ENCODE peak calls at places on chromosomes 12 and 14, in eight cellular contexts. One of them, this sample, is unnamed.
A peak's percentile ranks its signal among the peaks of the same experiment; 100 is the strongest.

GRCh38 chr12:112463478-112463877 is 44.7 kb downstream of the PTPN11 start:
- DNase-seq in globus pallidus: no peak
- DNase-seq in left ventricle myocardium inferior: no peak
- DNase-seq in RPMI7951: no peak
- DNase-seq in lower lobe of right lung: no peak
- DNase-seq in HT1080: no peak
- DNase-seq in GM19239: peak; percentile 9
- DNase-seq in esophagus squamous epithelium: no peak
- DNase-seq in this sample: no peak

GRCh38 chr12:53495903-53496751 is 3.1 kb downstream of the MAP3K12 start:
- DNase-seq in GM19239: no peak
- DNase-seq in HT1080: no peak
- DNase-seq in esophagus squamous epithelium: no peak
- DNase-seq in RPMI7951: peak; percentile 44
- DNase-seq in globus pallidus: no peak
- DNase-seq in lower lobe of right lung: no peak
- DNase-seq in left ventricle myocardium inferior: no peak
- DNase-seq in this sample: no peak

GRCh38 chr14:84086714-84087113 is 1443.2 kb upstream of the FLRT2 start:
- DNase-seq in RPMI7951: no peak
- DNase-seq in lower lobe of right lung: no peak
- DNase-seq in left ventricle myocardium inferior: no peak
- DNase-seq in HT1080: no peak
- DNase-seq in globus pallidus: no peak
- DNase-seq in GM19239: no peak
- DNase-seq in esophagus squamous epithelium: no peak
- DNase-seq in this sample: no peak

GRCh38 chr12:109934026-109934425 is 34.0 kb downstream of the TCHP start:
- DNase-seq in globus pallidus: no peak
- DNase-seq in lower lobe of right lung: no peak
- DNase-seq in GM19239: no peak
- DNase-seq in esophagus squamous epithelium: no peak
- DNase-seq in RPMI7951: no peak
- DNase-seq in HT1080: no peak
- DNase-seq in left ventricle myocardium inferior: no peak
- DNase-seq in this sample: no peak

GRCh38 chr12:68865399-68866154 is 57.6 kb downstream of the MDM2 start:
- DNase-seq in left ventricle myocardium inferior: no peak
- DNase-seq in globus pallidus: no peak
- DNase-seq in GM19239: no peak
- DNase-seq in HT1080: no peak
- DNase-seq in RPMI7951: no peak
- DNase-seq in esophagus squamous epithelium: no peak
- DNase-seq in lower lobe of right lung: no peak
- DNase-seq in this sample: no peak

GRCh38 chr12:104220931-104221330 is 5.4 kb downstream of the TXNRD1 start:
- DNase-seq in RPMI7951: no peak
- DNase-seq in lower lobe of right lung: no peak
- DNase-seq in GM19239: no peak
- DNase-seq in esophagus squamous epithelium: no peak
- DNase-seq in globus pallidus: no peak
- DNase-seq in HT1080: no peak
- DNase-seq in left ventricle myocardium inferior: no peak
- DNase-seq in this sample: no peak

GRCh38 chr14:100475268-100475667 is 111.9 kb downstream of the BEGAIN start:
- DNase-seq in left ventricle myocardium inferior: no peak
- DNase-seq in globus pallidus: no peak
- DNase-seq in lower lobe of right lung: no peak
- DNase-seq in esophagus squamous epithelium: no peak
- DNase-seq in RPMI7951: no peak
- DNase-seq in HT1080: no peak
- DNase-seq in GM19239: no peak
- DNase-seq in this sample: no peak

GRCh38 chr12:92928962-92929915 is at the start of gene EEA1:
- DNase-seq in GM19239: peak; percentile 90
- DNase-seq in esophagus squamous epithelium: peak; percentile 85
- DNase-seq in lower lobe of right lung: peak; percentile 99
- DNase-seq in HT1080: peak; percentile 94
- DNase-seq in globus pallidus: peak; percentile 98
- DNase-seq in left ventricle myocardium inferior: peak; percentile 97
- DNase-seq in RPMI7951: peak; percentile 93
- DNase-seq in this sample: peak; percentile 99

GRCh38 chr14:59511916-59512530 is 27.7 kb downstream of the JKAMP start:
- DNase-seq in left ventricle myocardium inferior: no peak
- DNase-seq in globus pallidus: no peak
- DNase-seq in RPMI7951: no peak
- DNase-seq in esophagus squamous epithelium: no peak
- DNase-seq in GM19239: no peak
- DNase-seq in lower lobe of right lung: no peak
- DNase-seq in HT1080: no peak
- DNase-seq in this sample: no peak

GRCh38 chr14:94701854-94702370 is 68.0 kb downstream of the GSC start:
- DNase-seq in esophagus squamous epithelium: no peak
- DNase-seq in RPMI7951: no peak
- DNase-seq in globus pallidus: no peak
- DNase-seq in lower lobe of right lung: no peak
- DNase-seq in GM19239: no peak
- DNase-seq in HT1080: no peak
- DNase-seq in left ventricle myocardium inferior: no peak
- DNase-seq in this sample: no peak

GRCh38 chr12:109785854-109786253 is 47.3 kb downstream of the TRPV4 start:
- DNase-seq in lower lobe of right lung: no peak
- DNase-seq in left ventricle myocardium inferior: no peak
- DNase-seq in esophagus squamous epithelium: no peak
- DNase-seq in HT1080: no peak
- DNase-seq in GM19239: no peak
- DNase-seq in globus pallidus: no peak
- DNase-seq in RPMI7951: no peak
- DNase-seq in this sample: no peak

GRCh38 chr14:104105822-104106470 is 20.4 kb downstream of the ASPG start:
- DNase-seq in RPMI7951: no peak
- DNase-seq in left ventricle myocardium inferior: peak; percentile 8
- DNase-seq in esophagus squamous epithelium: no peak
- DNase-seq in GM19239: no peak
- DNase-seq in HT1080: no peak
- DNase-seq in lower lobe of right lung: no peak
- DNase-seq in globus pallidus: no peak
- DNase-seq in this sample: no peak

GRCh38 chr14:63480599-63480998 is 62.6 kb downstream of the PPP2R5E start:
- DNase-seq in globus pallidus: no peak
- DNase-seq in GM19239: no peak
- DNase-seq in lower lobe of right lung: no peak
- DNase-seq in RPMI7951: no peak
- DNase-seq in HT1080: no peak
- DNase-seq in left ventricle myocardium inferior: no peak
- DNase-seq in esophagus squamous epithelium: no peak
- DNase-seq in this sample: no peak

GRCh38 chr12:125403145-125403789 is 338.0 kb downstream of the AACS start:
- DNase-seq in lower lobe of right lung: no peak
- DNase-seq in globus pallidus: peak; percentile 20
- DNase-seq in left ventricle myocardium inferior: no peak
- DNase-seq in GM19239: no peak
- DNase-seq in HT1080: peak; percentile 12
- DNase-seq in RPMI7951: peak; percentile 21
- DNase-seq in esophagus squamous epithelium: no peak
- DNase-seq in this sample: no peak

GRCh38 chr12:125140239-125140917 is 75.1 kb downstream of the AACS start:
- DNase-seq in left ventricle myocardium inferior: no peak
- DNase-seq in GM19239: no peak
- DNase-seq in globus pallidus: no peak
- DNase-seq in RPMI7951: no peak
- DNase-seq in HT1080: no peak
- DNase-seq in lower lobe of right lung: no peak
- DNase-seq in esophagus squamous epithelium: no peak
- DNase-seq in this sample: no peak

GRCh38 chr14:89027097-89027740 is 202.8 kb downstream of the TTC8 start:
- DNase-seq in esophagus squamous epithelium: no peak
- DNase-seq in lower lobe of right lung: peak; percentile 69
- DNase-seq in globus pallidus: peak; percentile 29
- DNase-seq in left ventricle myocardium inferior: peak; percentile 38
- DNase-seq in HT1080: no peak
- DNase-seq in GM19239: peak; percentile 75
- DNase-seq in RPMI7951: peak; percentile 56
- DNase-seq in this sample: no peak

GRCh38 chr14:38125484-38125912 is 82.2 kb upstream of the SSTR1 start:
- DNase-seq in HT1080: no peak
- DNase-seq in RPMI7951: no peak
- DNase-seq in GM19239: no peak
- DNase-seq in esophagus squamous epithelium: no peak
- DNase-seq in lower lobe of right lung: no peak
- DNase-seq in left ventricle myocardium inferior: no peak
- DNase-seq in globus pallidus: no peak
- DNase-seq in this sample: no peak

GRCh38 chr12:22333186-22333745 is 1.2 kb downstream of the ST8SIA1 start:
- DNase-seq in lower lobe of right lung: no peak
- DNase-seq in globus pallidus: no peak
- DNase-seq in left ventricle myocardium inferior: no peak
- DNase-seq in HT1080: peak; percentile 33
- DNase-seq in esophagus squamous epithelium: no peak
- DNase-seq in GM19239: no peak
- DNase-seq in RPMI7951: peak; percentile 51
- DNase-seq in this sample: no peak

GRCh38 chr14:101064718-101065117 is 161.2 kb upstream of the RTL1 start:
- DNase-seq in GM19239: no peak
- DNase-seq in lower lobe of right lung: peak; percentile 27
- DNase-seq in globus pallidus: no peak
- DNase-seq in HT1080: no peak
- DNase-seq in left ventricle myocardium inferior: no peak
- DNase-seq in esophagus squamous epithelium: no peak
- DNase-seq in RPMI7951: no peak
- DNase-seq in this sample: peak; percentile 40

GRCh38 chr12:18799140-18799446 is 61.2 kb downstream of the CAPZA3 start:
- DNase-seq in HT1080: no peak
- DNase-seq in left ventricle myocardium inferior: no peak
- DNase-seq in lower lobe of right lung: no peak
- DNase-seq in globus pallidus: no peak
- DNase-seq in esophagus squamous epithelium: no peak
- DNase-seq in RPMI7951: no peak
- DNase-seq in GM19239: no peak
- DNase-seq in this sample: no peak

GRCh38 chr12:50923361-50924130 is 28.8 kb upstream of the HIGD1C start:
- DNase-seq in HT1080: no peak
- DNase-seq in globus pallidus: peak; percentile 40
- DNase-seq in lower lobe of right lung: no peak
- DNase-seq in left ventricle myocardium inferior: no peak
- DNase-seq in esophagus squamous epithelium: no peak
- DNase-seq in GM19239: no peak
- DNase-seq in RPMI7951: no peak
- DNase-seq in this sample: no peak

GRCh38 chr12:104181313-104181712 is 34.3 kb upstream of the TXNRD1 start:
- DNase-seq in left ventricle myocardium inferior: no peak
- DNase-seq in lower lobe of right lung: no peak
- DNase-seq in RPMI7951: peak; percentile 72
- DNase-seq in esophagus squamous epithelium: no peak
- DNase-seq in HT1080: peak; percentile 23
- DNase-seq in globus pallidus: no peak
- DNase-seq in GM19239: no peak
- DNase-seq in this sample: no peak

GRCh38 chr12:122081108-122081696 is 2.6 kb downstream of the MLXIP start:
- DNase-seq in RPMI7951: peak; percentile 54
- DNase-seq in GM19239: no peak
- DNase-seq in esophagus squamous epithelium: no peak
- DNase-seq in globus pallidus: peak; percentile 78
- DNase-seq in left ventricle myocardium inferior: no peak
- DNase-seq in HT1080: peak; percentile 73
- DNase-seq in lower lobe of right lung: no peak
- DNase-seq in this sample: no peak

GRCh38 chr12:92340441-92341332 is 195.0 kb upstream of the BTG1 start:
- DNase-seq in GM19239: no peak
- DNase-seq in lower lobe of right lung: no peak
- DNase-seq in esophagus squamous epithelium: no peak
- DNase-seq in globus pallidus: no peak
- DNase-seq in RPMI7951: no peak
- DNase-seq in left ventricle myocardium inferior: no peak
- DNase-seq in HT1080: no peak
- DNase-seq in this sample: no peak

This sample was measured in chondrocyte.